ENCODE peak calls at places on chromosomes 3 and 15, in seven cellular contexts. Y is stomach, M is ovary, C is A549, A is SK-N-SH, T is transverse colon, W is esophagus muscularis mucosa. V is an unnamed sample.

GRCh38 chr3:78613366-78614008 is 1154.3 kb downstream of the ROBO1 start:
- DNase-seq in Y (peak; percentile 32), M (no peak), C (no peak), A (no peak), T (no peak), W (no peak), V (no peak)

GRCh38 chr15:50798684-50799083 is 33.2 kb upstream of the SPPL2A start:
- DNase-seq in Y (no peak), M (no peak), C (peak; percentile 11), A (no peak), T (peak; percentile 54), W (no peak), V (no peak)

GRCh38 chr15:22796079-22796478 is 9.6 kb downstream of the NIPA1 start:
- DNase-seq in Y (no peak), M (no peak), C (no peak), A (no peak), T (no peak), W (no peak), V (no peak)

GRCh38 chr15:70286110-70286806 is 188.5 kb upstream of the TLE3 start:
- DNase-seq in Y (no peak), M (no peak), C (no peak), A (no peak), T (no peak), W (no peak), V (no peak)

GRCh38 chr3:169673521-169673920 is 10.0 kb upstream of the MECOM start:
- DNase-seq in Y (no peak), M (no peak), C (no peak), A (no peak), T (no peak), W (no peak), V (no peak)

GRCh38 chr3:157174265-157174615 is 14.3 kb upstream of the CCNL1 start:
- DNase-seq in Y (no peak), M (peak; percentile 57), C (peak; percentile 53), A (no peak), T (peak; percentile 44), W (no peak), V (no peak)

GRCh38 chr3:194220776-194221735 is 85.1 kb downstream of the HES1 start:
- DNase-seq in Y (no peak), M (no peak), C (no peak), A (no peak), T (no peak), W (no peak), V (no peak)

GRCh38 chr3:148998715-148999413 is 7.5 kb downstream of the GYG1 start:
- DNase-seq in Y (no peak), M (no peak), C (no peak), A (no peak), T (no peak), W (no peak), V (no peak)

GRCh38 chr3:18840535-18841137 is 307.7 kb upstream of the KCNH8 start:
- DNase-seq in Y (no peak), M (no peak), C (no peak), A (no peak), T (no peak), W (no peak), V (no peak)

GRCh38 chr3:194268659-194269487 is 82.3 kb downstream of the CPN2 start:
- DNase-seq in Y (no peak), M (peak; percentile 11), C (no peak), A (no peak), T (peak; percentile 2), W (no peak), V (no peak)

GRCh38 chr15:36278219-36278618 is 301.2 kb upstream of the CDIN1 start:
- DNase-seq in Y (no peak), M (no peak), C (peak; percentile 32), A (no peak), T (no peak), W (no peak), V (no peak)

GRCh38 chr3:42050126-42050525 is 41.0 kb upstream of the TRAK1 start:
- DNase-seq in Y (no peak), M (no peak), C (no peak), A (no peak), T (no peak), W (no peak), V (no peak)

GRCh38 chr3:100641471-100642032 is 32.2 kb downstream of the ADGRG7 start:
- DNase-seq in Y (no peak), M (no peak), C (no peak), A (no peak), T (no peak), W (no peak), V (no peak)

GRCh38 chr3:114389156-114389555 is 95.3 kb downstream of the TIGIT start:
- DNase-seq in Y (no peak), M (no peak), C (no peak), A (no peak), T (no peak), W (no peak), V (no peak)

GRCh38 chr3:73745429-73746247 is 120.9 kb upstream of the PDZRN3 start:
- DNase-seq in Y (no peak), M (peak; percentile 49), C (no peak), A (no peak), T (no peak), W (no peak), V (no peak)

GRCh38 chr3:138509586-138509985 is 75.2 kb downstream of the ESYT3 start:
- DNase-seq in Y (no peak), M (no peak), C (no peak), A (no peak), T (no peak), W (no peak), V (no peak)

GRCh38 chr15:75307778-75308390 is 25.2 kb downstream of the GOLGA6D start:
- DNase-seq in Y (peak; percentile 69), M (no peak), C (peak; percentile 77), A (peak; percentile 69), T (peak; percentile 77), W (no peak), V (no peak)

GRCh38 chr3:197926418-197926817 is 23.6 kb upstream of the RPL35A start:
- DNase-seq in Y (no peak), M (no peak), C (peak; percentile 20), A (no peak), T (no peak), W (no peak), V (no peak)

GRCh38 chr3:59818033-59818936 is 768.5 kb upstream of the CFAP20DC start:
- DNase-seq in Y (peak; percentile 76), M (peak; percentile 59), C (peak; percentile 81), A (no peak), T (peak; percentile 76), W (peak; percentile 94), V (peak; percentile 88)

GRCh38 chr3:70829101-70829500 is 516.7 kb upstream of the MDFIC2 start:
- DNase-seq in Y (no peak), M (peak; percentile 45), C (peak; percentile 9), A (no peak), T (no peak), W (no peak), V (no peak)

GRCh38 chr3:13493867-13494441 is 13.8 kb downstream of the HDAC11 start:
- DNase-seq in Y (no peak), M (no peak), C (no peak), A (no peak), T (no peak), W (no peak), V (no peak)

GRCh38 chr15:59689626-59690236 is 611 bp upstream of the BNIP2 start:
- DNase-seq in Y (peak; percentile 88), M (peak; percentile 84), C (peak; percentile 93), A (no peak), T (peak; percentile 93), W (peak; percentile 97), V (peak; percentile 84)

GRCh38 chr3:51350751-51351150 is 34.3 kb upstream of the MANF start:
- DNase-seq in Y (no peak), M (no peak), C (no peak), A (no peak), T (no peak), W (no peak), V (no peak)

GRCh38 chr3:118850687-118851086 is 184.0 kb downstream of the IGSF11 start:
- DNase-seq in Y (no peak), M (no peak), C (no peak), A (no peak), T (no peak), W (peak; percentile 26), V (no peak)

GRCh38 chr3:40584625-40585189 is 59.9 kb downstream of the ZNF621 start:
- DNase-seq in Y (peak; percentile 87), M (peak; percentile 88), C (peak; percentile 58), A (peak; percentile 80), T (peak; percentile 85), W (peak; percentile 94), V (peak; percentile 82)

GRCh38 chr3:40583691-40584090 is 58.9 kb downstream of the ZNF621 start:
- DNase-seq in Y (no peak), M (no peak), C (no peak), A (no peak), T (no peak), W (peak; percentile 62), V (no peak)

GRCh38 chr3:40581166-40581565 is 56.4 kb downstream of the ZNF621 start:
- DNase-seq in Y (no peak), M (no peak), C (no peak), A (no peak), T (no peak), W (no peak), V (no peak)

GRCh38 chr3:40580494-40581091 is 55.8 kb downstream of the ZNF621 start:
- DNase-seq in Y (peak; percentile 56), M (peak; percentile 73), C (peak; percentile 57), A (peak; percentile 75), T (peak; percentile 54), W (no peak), V (peak; percentile 66)

GRCh38 chr3:40582401-40583027 is 57.8 kb downstream of the ZNF621 start:
- DNase-seq in Y (no peak), M (no peak), C (no peak), A (no peak), T (no peak), W (no peak), V (no peak)
- TF ChIP-seq EP300 in Y (no peak), M (no peak), C (no peak), A (no peak), T (no peak), W (no peak), V (no peak)

GRCh38 chr3:125671461-125672243 is 76.4 kb upstream of the OSBPL11 start:
- DNase-seq in Y (no peak), M (no peak), C (no peak), A (no peak), T (no peak), W (no peak), V (no peak)
- H3K27ac ChIP-seq in Y (no peak overlapping the region), M (no peak overlapping the region), C (no peak overlapping the region), A (no peak overlapping the region), T (no peak overlapping the region), W (no peak overlapping the region), V (no peak overlapping the region)

GRCh38 chr3:64533565-64534317 is 154.1 kb downstream of the ADAMTS9 start:
- DNase-seq in Y (peak; percentile 91), M (peak; percentile 94), C (peak; percentile 83), A (peak; percentile 82), T (peak; percentile 84), W (peak; percentile 95), V (peak; percentile 82)
- TF ChIP-seq EP300 in Y (peak; percentile 76), M (no peak), C (no peak), A (peak; percentile 11), T (no peak), W (peak; percentile 47), V (peak; percentile 80)

DNA sequence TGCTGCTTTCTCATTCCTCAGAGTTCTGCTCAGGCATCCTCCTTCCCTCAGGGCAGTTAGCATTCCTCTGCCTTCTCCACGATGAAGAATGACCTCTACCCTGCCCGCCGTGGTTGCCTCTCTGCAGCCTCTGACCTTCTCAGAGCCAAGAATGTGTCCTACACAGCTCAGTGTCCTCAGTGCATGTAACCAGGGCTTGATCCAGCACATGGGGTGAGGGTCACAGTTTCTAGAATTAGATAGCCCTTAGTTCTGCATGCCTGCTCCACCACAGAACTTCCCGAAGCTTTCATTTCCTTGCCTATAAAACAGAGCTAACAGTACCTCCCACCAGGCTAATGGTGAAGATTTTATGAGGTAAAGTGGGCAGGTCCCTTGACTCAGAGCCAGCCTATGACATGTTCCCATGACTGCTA is 182.1 kb downstream of the CLSTN2 start:
- DNase-seq in Y (no peak), M (no peak), C (no peak), A (no peak), T (no peak), W (no peak), V (no peak)
- H3K27ac ChIP-seq in Y (no peak overlapping the region), M (no peak overlapping the region), C (no peak overlapping the region), A (no peak overlapping the region), T (no peak overlapping the region), W (no peak overlapping the region), V (no peak overlapping the region)